ENCODE peak calls at places on chromosomes 7 and 10, in nine cellular contexts. K is fibroblast of lung, H is IMR-90, X is colonic mucosa, O is GM12865, Y is HCT116, V is AG04450, A is heart left ventricle, G is left lung. N is an unnamed sample.

GRCh38 chr7:39105720-39106119 is 128.0 kb downstream of the POU6F2 start:
- DNase-seq in K (no peak), H (no peak), X (no peak), O (no peak), Y (no peak), V (no peak), A (no peak), G (no peak), N (no peak)

GRCh38 chr10:114427124-114427852 is 23.0 kb upstream of the AFAP1L2 start:
- DNase-seq in K (no peak), H (no peak), X (no peak), O (no peak), Y (no peak), V (no peak), A (no peak), G (peak), N (peak)

GRCh38 chr10:131571845-131572244 is 260.3 kb upstream of the TCERG1L start:
- DNase-seq in K (no peak), H (no peak), X (peak), O (no peak), Y (no peak), V (no peak), A (no peak), G (no peak), N (no peak)

GRCh38 chr7:25802473-25802872 is 349.5 kb upstream of the NFE2L3 start:
- DNase-seq in K (no peak), H (no peak), X (no peak), O (peak), Y (no peak), V (no peak), A (no peak), G (no peak), N (no peak)

GRCh38 chr7:143408686-143409551 is at the start of gene EPHA1:
- DNase-seq in K (no peak), H (no peak), X (peak), O (no peak), Y (peak), V (no peak), A (peak), G (no peak), N (no peak)

GRCh38 chr7:81937091-81937490 is 167.2 kb upstream of the HGF start:
- DNase-seq in K (no peak), H (peak), X (no peak), O (no peak), Y (no peak), V (no peak), A (no peak), G (no peak), N (no peak)

GRCh38 chr7:151452680-151453325 is 12.9 kb upstream of the CRYGN start:
- DNase-seq in K (no peak), H (no peak), X (no peak), O (no peak), Y (no peak), V (no peak), A (no peak), G (no peak), N (no peak)

GRCh38 chr7:70436815-70437350 is 695.1 kb upstream of the GALNT17 start:
- DNase-seq in K (no peak), H (no peak), X (no peak), O (no peak), Y (no peak), V (no peak), A (no peak), G (no peak), N (no peak)

GRCh38 chr7:93249749-93250148 is 17.6 kb downstream of the VPS50 start:
- DNase-seq in K (peak), H (peak), X (no peak), O (no peak), Y (no peak), V (no peak), A (no peak), G (no peak), N (peak)

GRCh38 chr7:144519900-144520299 is 116.4 kb upstream of the NOBOX start:
- DNase-seq in K (no peak), H (no peak), X (no peak), O (no peak), Y (no peak), V (no peak), A (no peak), G (no peak), N (no peak)

GRCh38 chr7:99359465-99360154 is 14.9 kb upstream of the ARPC1B start:
- DNase-seq in K (no peak), H (no peak), X (no peak), O (no peak), Y (no peak), V (no peak), A (no peak), G (no peak), N (no peak)

GRCh38 chr10:89273680-89274079 is 22.1 kb upstream of the LIPA start:
- DNase-seq in K (no peak), H (no peak), X (no peak), O (no peak), Y (no peak), V (no peak), A (no peak), G (no peak), N (no peak)

GRCh38 chr7:118079369-118079768 is 104.6 kb upstream of the LSM8 start:
- DNase-seq in K (peak), H (peak), X (no peak), O (no peak), Y (no peak), V (no peak), A (no peak), G (no peak), N (peak)

GRCh38 chr7:107999814-108000560 is 3.0 kb downstream of the LAMB1 start:
- DNase-seq in K (peak), H (peak), X (no peak), O (no peak), Y (no peak), V (no peak), A (no peak), G (no peak), N (peak)

GRCh38 chr7:117908031-117908795 is 35.0 kb upstream of the CTTNBP2 start:
- DNase-seq in K (no peak), H (no peak), X (no peak), O (no peak), Y (no peak), V (no peak), A (no peak), G (no peak), N (no peak)

GRCh38 chr7:111750168-111750715 is 187.9 kb upstream of the IMMP2L start:
- DNase-seq in K (no peak), H (no peak), X (no peak), O (no peak), Y (no peak), V (no peak), A (no peak), G (no peak), N (no peak)

GRCh38 chr10:85490431-85490830 is 876.2 kb downstream of the GRID1 start:
- DNase-seq in K (no peak), H (no peak), X (no peak), O (no peak), Y (no peak), V (no peak), A (no peak), G (no peak), N (no peak)

GRCh38 chr7:26865094-26865388 is 651 bp upstream of the SKAP2 start:
- DNase-seq in K (no peak), H (no peak), X (no peak), O (no peak), Y (no peak), V (no peak), A (no peak), G (peak), N (no peak)

GRCh38 chr7:76262683-76263402 is 39.6 kb upstream of the HSPB1 start:
- DNase-seq in K (peak), H (peak), X (peak), O (peak), Y (peak), V (peak), A (no peak), G (no peak), N (peak)

GRCh38 chr7:34991938-34992840 is 45.1 kb downstream of the DPY19L1 start:
- DNase-seq in K (peak), H (peak), X (no peak), O (peak), Y (peak), V (no peak), A (no peak), G (no peak), N (peak)

GRCh38 chr10:66637273-66638036 is 288.4 kb upstream of the LRRTM3 start:
- DNase-seq in K (peak), H (no peak), X (no peak), O (no peak), Y (no peak), V (no peak), A (peak), G (no peak), N (no peak)

GRCh38 chr7:118369987-118370386 is 145.5 kb downstream of the ANKRD7 start:
- DNase-seq in K (no peak), H (no peak), X (no peak), O (no peak), Y (no peak), V (no peak), A (no peak), G (no peak), N (no peak)

GRCh38 chr7:114081606-114082425 is 163.0 kb upstream of the PPP1R3A start:
- DNase-seq in K (peak), H (peak), X (peak), O (peak), Y (peak), V (peak), A (no peak), G (no peak), N (peak)

GRCh38 chr7:100966542-100967291 is 2.6 kb upstream of the MUC12 start:
- DNase-seq in K (no peak), H (no peak), X (no peak), O (no peak), Y (no peak), V (no peak), A (no peak), G (peak), N (no peak)

GRCh38 chr10:84335516-84335915 is 7.1 kb downstream of the CCSER2 start:
- DNase-seq in K (no peak), H (no peak), X (no peak), O (no peak), Y (no peak), V (no peak), A (no peak), G (no peak), N (no peak)

GRCh38 chr10:114256041-114256765 is 17.1 kb downstream of the VWA2 start:
- DNase-seq in K (no peak), H (no peak), X (no peak), O (no peak), Y (no peak), V (no peak), A (no peak), G (no peak), N (no peak)

GRCh38 chr10:87675396-87676376 is 16.0 kb downstream of the PAPSS2 start:
- DNase-seq in K (peak), H (peak), X (no peak), O (no peak), Y (no peak), V (peak), A (no peak), G (no peak), N (peak)

GRCh38 chr10:60283397-60283796 is 106.3 kb downstream of the ANK3 start:
- DNase-seq in K (no peak), H (peak), X (no peak), O (no peak), Y (no peak), V (no peak), A (no peak), G (no peak), N (no peak)

GRCh38 chr10:17059197-17059688 is 70.4 kb downstream of the CUBN start:
- DNase-seq in K (peak), H (peak), X (no peak), O (no peak), Y (no peak), V (peak), A (no peak), G (no peak), N (peak)

GRCh38 chr10:124091646-124092269 is 1.6 kb downstream of the CHST15 start:
- DNase-seq in K (peak), H (no peak), X (no peak), O (no peak), Y (no peak), V (no peak), A (peak), G (peak), N (peak)

GRCh38 chr7:129225931-129226572 is 1.2 kb downstream of the AHCYL2 start:
- DNase-seq in K (no peak), H (peak), X (no peak), O (no peak), Y (no peak), V (no peak), A (no peak), G (no peak), N (no peak)

GRCh38 chr7:88151119-88151790 is 68.6 kb downstream of the SRI start:
- DNase-seq in K (no peak), H (no peak), X (no peak), O (no peak), Y (no peak), V (no peak), A (no peak), G (no peak), N (no peak)

GRCh38 chr7:66075590-66076458 is at the start of gene ASL:
- DNase-seq in K (peak), H (peak), X (peak), O (peak), Y (peak), V (peak), A (peak), G (peak), N (peak)

GRCh38 chr7:50738932-50739331 is 43.8 kb downstream of the GRB10 start:
- DNase-seq in K (no peak), H (no peak), X (no peak), O (no peak), Y (no peak), V (no peak), A (no peak), G (no peak), N (no peak)

GRCh38 chr7:102993532-102994029 is 80.8 kb downstream of the LRRC17 start:
- DNase-seq in K (peak), H (peak), X (no peak), O (no peak), Y (no peak), V (peak), A (no peak), G (no peak), N (peak)

GRCh38 chr10:104330168-104331117 is 7.8 kb downstream of the ITPRIP start:
- DNase-seq in K (peak), H (peak), X (no peak), O (no peak), Y (no peak), V (no peak), A (no peak), G (no peak), N (peak)

GRCh38 chr7:155815332-155816191 is 3.3 kb upstream of the SHH start:
- DNase-seq in K (peak), H (peak), X (peak), O (peak), Y (no peak), V (no peak), A (peak), G (peak), N (peak)

GRCh38 chr10:117075064-117075463 is 63.0 kb downstream of the VAX1 start:
- DNase-seq in K (peak), H (peak), X (no peak), O (no peak), Y (no peak), V (no peak), A (no peak), G (no peak), N (no peak)

GRCh38 chr10:43854042-43854441 is 205.4 kb upstream of the ZNF32 start:
- DNase-seq in K (peak), H (peak), X (no peak), O (no peak), Y (peak), V (no peak), A (peak), G (no peak), N (peak)

GRCh38 chr10:91756286-91756685 is 41.9 kb upstream of the TNKS2 start:
- DNase-seq in K (peak), H (peak), X (no peak), O (no peak), Y (no peak), V (peak), A (no peak), G (no peak), N (peak)
- H3K4me3 ChIP-seq in K (no peak), H (no peak), X (no peak), O (no peak), Y (no peak), V (no peak), A (no peak), G (no peak), N (no peak)

GRCh38 chr10:128280271-128280670 is 154.0 kb upstream of the MKI67 start:
- DNase-seq in K (no peak), H (no peak), X (no peak), O (no peak), Y (no peak), V (no peak), A (no peak), G (no peak), N (no peak)
- TF ChIP-seq CTCF in K (no peak), H (no peak), X (no peak), O (no peak), Y (no peak), V (no peak), A (no peak), G (no peak), N (no peak)

GRCh38 chr10:11797847-11798633 is 25.1 kb upstream of the PROSER2 start:
- DNase-seq in K (no peak), H (no peak), X (no peak), O (no peak), Y (no peak), V (no peak), A (no peak), G (no peak), N (no peak)
- H3K4me3 ChIP-seq in K (no peak), H (no peak), X (no peak), O (no peak), Y (no peak), V (no peak), A (no peak), G (no peak), N (no peak)

DNA sequence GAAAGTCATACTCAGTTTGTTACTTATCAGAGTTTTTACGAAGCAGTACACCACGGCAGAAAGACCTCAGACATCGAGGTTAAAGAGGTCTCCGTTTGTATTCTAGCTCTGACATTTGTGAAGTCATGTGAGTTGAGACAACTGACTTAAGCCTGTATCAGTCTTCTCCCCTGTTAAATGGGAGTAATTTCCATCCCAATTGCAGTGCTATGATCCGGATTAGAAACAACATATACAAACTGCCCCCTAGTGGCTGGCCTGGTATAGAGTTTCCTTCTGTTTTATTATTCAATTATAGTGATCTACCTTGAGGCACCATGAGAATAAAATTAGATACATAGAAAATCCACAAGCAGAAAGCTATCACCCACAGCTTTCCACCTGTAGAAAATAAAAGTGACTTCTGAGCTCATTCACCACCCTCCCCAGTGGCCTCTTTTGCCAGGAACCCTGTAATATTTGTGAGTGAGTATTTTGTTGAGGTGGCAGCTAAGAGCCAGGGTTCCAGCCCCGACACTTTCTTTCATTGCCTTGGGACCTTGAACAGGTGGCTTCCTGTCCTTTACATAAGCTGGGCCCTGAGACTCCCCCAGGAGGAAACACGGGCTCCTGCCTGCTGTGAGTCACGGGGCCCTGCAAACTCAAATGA is 607.2 kb upstream of the MGMT start:
- DNase-seq in K (peak), H (no peak), X (peak), O (peak), Y (peak), V (no peak), A (no peak), G (no peak), N (no peak)
- TF ChIP-seq CTCF in K (no peak), H (no peak), X (peak), O (peak), Y (peak), V (no peak), A (peak), G (peak), N (peak)

N was measured in astrocyte of the spinal cord.